ENCODE peak calls at places on chromosomes 13 and 19, in four cellular contexts. Q, W, Y and X are unnamed samples.

GRCh38 chr19:10862561-10863106 is 8.7 kb upstream of the CARM1 start:
- DNase-seq in Q (no peak), W (no peak), Y (no peak), X (peak)

GRCh38 chr19:10338940-10339339 is 484 bp downstream of the ICAM3 start:
- DNase-seq in Q (no peak), W (no peak), Y (no peak), X (no peak)

GRCh38 chr13:25281193-25281936 is 5.9 kb downstream of the MTMR6 start:
- DNase-seq in Q (no peak), W (no peak), Y (peak), X (peak)

GRCh38 chr19:50562996-50563395 is 5.2 kb downstream of the LRRC4B start:
- DNase-seq in Q (no peak), W (no peak), Y (no peak), X (no peak)

GRCh38 chr13:28140433-28141125 is 2.2 kb downstream of the PAN3 start:
- DNase-seq in Q (no peak), W (no peak), Y (no peak), X (no peak)

GRCh38 chr13:42119875-42120274 is 71.4 kb downstream of the DGKH start:
- DNase-seq in Q (no peak), W (no peak), Y (no peak), X (no peak)

GRCh38 chr13:52922961-52923360 is 74.5 kb upstream of the PCDH8 start:
- DNase-seq in Q (no peak), W (no peak), Y (no peak), X (no peak)

GRCh38 chr19:53865523-53865917 is 2.2 kb upstream of the MYADM start:
- DNase-seq in Q (no peak), W (no peak), Y (no peak), X (peak)

GRCh38 chr19:3984908-3985642 is at the start of gene EEF2:
- DNase-seq in Q (peak), W (peak), Y (peak), X (peak)
- TF ChIP-seq CTCF in Q (no peak), W (peak), Y (no peak), X (no peak)

DNA sequence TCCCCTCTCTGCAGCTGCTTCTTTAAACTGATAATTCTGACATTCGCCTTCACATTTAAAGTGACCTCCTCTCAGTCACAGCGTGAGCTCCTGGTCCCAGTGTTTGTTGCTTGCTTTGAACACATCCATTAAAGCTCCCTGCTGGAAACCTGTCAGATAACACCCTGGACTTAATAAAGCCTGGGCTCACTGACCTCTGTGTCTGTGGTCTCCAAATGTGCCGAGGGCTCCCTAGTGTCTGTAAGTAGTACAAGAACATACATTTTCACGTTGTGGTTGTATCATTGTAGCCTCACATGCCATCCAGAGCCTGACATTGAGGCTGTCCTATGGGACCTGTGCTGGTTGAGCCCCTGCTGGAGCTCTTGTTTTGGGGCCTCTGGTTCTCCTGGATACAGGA is 2.6 kb upstream of the PSG4 start:
- DNase-seq in Q (no peak), W (no peak), Y (no peak), X (no peak)
- TF ChIP-seq CTCF in Q (no peak), W (no peak), Y (no peak), X (no peak)

GRCh38 chr13:108269601-108270328 is at the start of gene TNFSF13B:
- DNase-seq in Q (peak), W (no peak), Y (peak), X (peak)
- TF ChIP-seq CTCF in Q (no peak), W (no peak), Y (peak), X (peak)

GRCh38 chr13:87777395-87777794 is 106.2 kb downstream of the SLITRK5 start:
- DNase-seq in Q (no peak), W (no peak), Y (no peak), X (no peak)
- TF ChIP-seq CTCF in Q (no peak), W (no peak), Y (no peak), X (no peak)

GRCh38 chr19:7194566-7194965 is 99.6 kb downstream of the INSR start:
- DNase-seq in Q (no peak), W (no peak), Y (no peak), X (no peak)
- TF ChIP-seq CTCF in Q (no peak), W (no peak), Y (no peak), X (no peak)

GRCh38 chr13:55577847-55578210 is 1562.9 kb upstream of the PRR20A start:
- DNase-seq in Q (no peak), W (no peak), Y (no peak), X (no peak)
- TF ChIP-seq CTCF in Q (no peak), W (no peak), Y (no peak), X (no peak)

DNA sequence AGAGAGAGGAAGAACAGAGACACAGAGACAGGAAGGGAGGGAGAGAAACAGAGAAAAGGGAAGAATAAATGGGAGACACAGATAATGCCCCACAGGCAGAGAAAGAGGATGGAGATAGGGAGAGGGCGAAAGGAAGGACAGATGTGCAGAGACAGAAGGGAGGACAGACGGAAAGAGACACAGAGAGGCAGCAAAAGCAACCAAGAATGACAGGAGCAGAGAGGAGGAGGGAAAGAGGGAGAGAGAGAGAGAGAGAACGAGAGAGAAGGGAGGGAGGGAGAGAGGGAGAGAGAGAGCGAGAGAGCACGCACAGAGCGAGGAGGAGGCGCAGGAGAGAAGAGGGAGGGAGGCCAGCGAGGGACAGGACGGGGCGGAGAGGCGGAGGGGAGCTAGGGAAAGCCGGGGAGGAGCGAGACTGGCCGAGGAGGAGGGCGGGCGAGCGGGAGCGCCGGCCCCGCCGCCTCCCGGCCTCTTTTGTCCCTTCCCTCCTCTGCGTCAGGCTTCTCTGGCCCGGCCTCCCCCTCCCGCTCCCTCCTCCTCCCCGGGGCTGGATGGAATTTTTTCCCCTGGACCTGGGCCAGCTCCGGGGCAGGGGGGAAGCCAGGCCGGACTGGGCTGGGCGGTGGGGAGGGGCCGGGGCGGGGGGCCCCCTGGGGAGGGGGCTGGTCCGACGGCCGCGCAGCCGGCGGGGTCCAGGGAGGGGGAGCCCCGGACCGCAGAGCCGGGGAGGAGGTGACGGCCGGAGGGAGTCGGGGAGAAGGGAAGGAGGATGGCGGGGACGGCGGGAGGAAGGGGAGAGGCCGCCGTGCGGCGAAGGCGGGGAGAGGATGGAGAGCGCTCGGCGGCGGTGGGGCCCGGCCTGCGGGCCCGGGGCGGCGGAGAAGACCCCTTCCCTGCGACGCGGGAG is 4.2 kb upstream of the SPACA6 start:
- DNase-seq in Q (peak), W (peak), Y (no peak), X (peak)
- TF ChIP-seq CTCF in Q (peak), W (peak), Y (no peak), X (no peak)

DNA sequence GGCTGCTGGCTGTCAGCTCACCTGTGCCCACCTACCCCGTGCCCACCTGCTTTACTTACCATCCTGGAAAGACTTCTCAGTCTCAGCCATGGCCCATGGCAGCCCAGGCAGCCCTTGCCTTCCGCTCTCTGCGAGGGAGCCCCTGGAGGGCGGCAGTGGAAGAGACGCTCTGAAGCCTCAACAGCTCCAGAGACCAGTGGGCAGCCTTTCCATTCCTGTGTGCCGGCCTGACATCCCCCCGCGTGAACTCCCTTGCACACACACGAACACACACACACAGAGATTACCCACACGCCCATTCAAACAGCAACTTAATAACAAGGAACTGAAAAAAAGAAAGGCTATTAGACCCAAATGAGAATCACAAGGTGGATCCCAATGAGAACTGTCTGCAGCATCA is 14.2 kb upstream of the RASA3 start:
- DNase-seq in Q (no peak), W (no peak), Y (peak), X (no peak)
- TF ChIP-seq CTCF in Q (no peak), W (no peak), Y (peak), X (peak)

GRCh38 chr19:56927791-56928207 is 87.3 kb upstream of the PEG3 start:
- DNase-seq in Q (no peak), W (no peak), Y (no peak), X (no peak)
- TF ChIP-seq CTCF in Q (no peak), W (no peak), Y (no peak), X (no peak)

GRCh38 chr13:47798906-47799305 is 202.2 kb downstream of the SUCLA2 start:
- DNase-seq in Q (no peak), W (no peak), Y (peak), X (no peak)
- TF ChIP-seq CTCF in Q (peak), W (no peak), Y (peak), X (peak)